ENCODE peak calls at places on chromosomes 6 and 20, in four cellular contexts. Q, Z, U and T are unnamed samples.

GRCh38 chr20:20210943-20211273 is 157.0 kb upstream of the INSM1 start:
- DNase-seq in U (no peak), Q (no peak), Z (no peak), T (no peak)

GRCh38 chr6:31498748-31499147 is 803 bp downstream of the MICB start:
- DNase-seq in U (no peak), Z (no peak), Q (no peak), T (no peak)

GRCh38 chr20:23625236-23625964 is 12.4 kb downstream of the CST3 start:
- DNase-seq in Z (no peak), U (no peak), Q (no peak), T (no peak)

GRCh38 chr20:3318226-3318884 is 79.4 kb upstream of the SLC4A11 start:
- DNase-seq in Z (no peak), Q (no peak), U (no peak), T (no peak)

GRCh38 chr20:45016089-45016641 is 49.9 kb downstream of the STK4 start:
- DNase-seq in U (no peak), Z (no peak), Q (no peak), T (no peak)

GRCh38 chr20:7926767-7927166 is 13.5 kb downstream of the HAO1 start:
- DNase-seq in Z (peak; percentile 23), U (no peak), Q (peak; percentile 44), T (no peak)

GRCh38 chr20:58716476-58717277 is 24.1 kb downstream of the NPEPL1 start:
- DNase-seq in Q (no peak), Z (peak; percentile 53), U (no peak), T (no peak)

GRCh38 chr6:2719053-2719375 is 31.7 kb downstream of the MYLK4 start:
- DNase-seq in U (no peak), Z (no peak), Q (no peak), T (no peak)

GRCh38 chr6:33840064-33840926 is 36.5 kb upstream of the MLN start:
- DNase-seq in U (peak; percentile 51), Z (peak; percentile 96), Q (peak; percentile 95), T (peak; percentile 90)

GRCh38 chr20:11159728-11160127 is 485.9 kb upstream of the JAG1 start:
- DNase-seq in Q (no peak), U (peak; percentile 23), Z (no peak), T (no peak)

GRCh38 chr20:9035129-9035528 is 33.8 kb upstream of the PLCB4 start:
- DNase-seq in Q (peak; percentile 75), Z (no peak), U (no peak), T (no peak)

GRCh38 chr20:9031951-9032350 is 36.9 kb upstream of the PLCB4 start:
- DNase-seq in Q (no peak), Z (no peak), U (no peak), T (no peak)

GRCh38 chr20:9028419-9028818 is 40.5 kb upstream of the PLCB4 start:
- DNase-seq in U (no peak), Z (no peak), Q (no peak), T (no peak)

GRCh38 chr20:9036593-9036992 is 32.3 kb upstream of the PLCB4 start:
- DNase-seq in Z (no peak), U (no peak), Q (no peak), T (no peak)

DNA sequence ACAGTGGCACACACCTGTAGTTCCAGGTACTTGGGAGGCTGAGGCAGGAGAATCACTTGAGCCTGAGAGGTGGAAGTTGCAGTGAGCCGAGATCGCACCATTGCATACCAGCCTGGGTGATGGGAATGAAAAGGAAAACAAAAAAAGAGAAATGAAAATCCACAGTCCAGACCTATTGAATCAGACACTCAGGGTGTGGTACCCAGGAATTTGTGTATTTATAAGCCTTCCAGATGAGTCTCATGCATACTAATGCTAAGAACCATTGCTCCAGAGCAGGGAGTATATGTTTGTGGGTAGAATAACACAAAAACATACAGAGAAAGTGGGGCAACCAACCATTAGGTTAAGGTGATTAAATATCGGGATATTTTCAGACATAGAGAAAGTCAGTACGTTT is 36.1 kb upstream of the PLCB4 start:
- DNase-seq in Q (no peak), Z (no peak), U (no peak), T (no peak)
- TF ChIP-seq POLR2AphosphoS2 in Q (no peak), Z (no peak), U (no peak), T (no peak)

DNA sequence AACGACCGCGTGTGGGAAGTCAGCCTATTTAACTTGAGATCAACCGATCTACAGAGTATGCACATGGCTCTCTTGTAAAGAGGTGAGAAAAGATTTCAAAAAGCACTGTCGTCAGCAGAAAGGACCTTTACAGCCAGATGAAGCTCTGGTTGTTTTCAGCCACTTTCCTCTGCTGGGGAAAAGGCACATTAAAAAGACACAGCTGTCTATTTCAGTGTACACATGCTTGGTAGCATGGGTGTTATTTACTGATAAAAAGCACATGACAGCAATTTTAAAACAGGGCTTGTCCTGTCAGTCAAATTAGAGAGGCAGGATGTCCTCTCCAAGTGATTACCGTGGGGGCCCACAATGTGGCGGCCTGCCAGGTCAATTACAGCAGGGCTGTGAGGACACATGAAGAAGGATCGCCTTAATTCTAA is 188.9 kb downstream of the PRKN start:
- DNase-seq in U (no peak), Z (no peak), Q (no peak), T (peak; percentile 26)
- TF ChIP-seq POLR2AphosphoS2 in U (no peak), Z (no peak), Q (no peak), T (no peak)

GRCh38 chr6:117547688-117548621 is 54.4 kb downstream of the GOPC start:
- DNase-seq in Q (no peak), Z (no peak), U (no peak), T (no peak)
- TF ChIP-seq POLR2AphosphoS2 in Q (no peak), Z (no peak), U (no peak), T (no peak)

GRCh38 chr6:169291639-169292339 is 38.1 kb upstream of the THBS2 start:
- DNase-seq in Z (peak; percentile 89), Q (peak; percentile 62), U (no peak), T (no peak)
- TF ChIP-seq POLR2AphosphoS2 in Z (no peak), Q (no peak), U (no peak), T (no peak)

DNA sequence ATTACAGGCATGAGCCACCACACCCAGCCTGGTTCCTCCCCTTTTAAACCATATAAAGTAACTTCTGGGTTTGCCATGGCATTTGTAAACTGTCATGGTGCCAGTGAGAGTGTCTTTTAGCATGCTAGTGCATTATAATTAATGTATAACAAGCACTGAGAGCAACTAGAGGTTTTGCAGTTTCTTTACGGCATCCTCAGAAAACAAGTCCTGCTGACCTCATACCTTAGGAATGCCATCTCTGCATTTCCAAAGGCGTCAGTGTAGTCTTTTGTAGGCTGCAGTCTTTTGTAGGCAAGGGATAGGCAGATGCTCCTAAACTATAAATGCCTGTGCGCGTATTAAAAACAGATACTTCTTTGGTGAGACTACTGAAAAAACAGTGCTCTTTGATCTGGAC is 75.0 kb upstream of the EZR start:
- DNase-seq in Z (no peak), U (no peak), Q (peak; percentile 91), T (no peak)
- TF ChIP-seq POLR2AphosphoS2 in Z (no peak), U (no peak), Q (no peak), T (no peak)

GRCh38 chr20:9338101-9338500 is 176.3 kb upstream of the LAMP5 start:
- DNase-seq in Q (no peak), U (no peak), Z (no peak), T (no peak)

GRCh38 chr20:9348316-9348715 is 166.1 kb upstream of the LAMP5 start:
- DNase-seq in U (no peak), Z (no peak), Q (no peak), T (no peak)

GRCh38 chr20:9339708-9340107 is 174.7 kb upstream of the LAMP5 start:
- DNase-seq in Z (no peak), Q (no peak), U (no peak), T (no peak)

GRCh38 chr20:9344080-9344920 is 170.1 kb upstream of the LAMP5 start:
- DNase-seq in U (no peak), Z (no peak), Q (no peak), T (no peak)

DNA sequence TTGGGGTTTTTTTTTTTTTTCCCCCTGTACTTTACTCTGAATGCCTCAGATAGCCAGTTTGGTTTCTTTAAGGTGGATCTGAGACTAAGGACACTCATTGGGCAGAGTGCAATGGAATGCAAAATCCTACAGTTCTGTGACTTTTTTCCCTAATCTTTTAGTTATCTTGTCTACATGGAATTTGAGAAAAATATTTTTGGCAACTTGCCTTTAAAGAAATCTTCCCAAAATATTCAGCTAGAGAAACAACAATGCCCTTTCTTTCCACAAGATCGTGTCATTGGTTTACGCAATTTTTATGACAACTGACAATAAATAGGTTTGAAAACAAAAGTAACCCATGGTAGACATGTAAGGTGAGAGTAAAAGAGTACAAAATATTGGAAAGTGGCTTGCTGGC is 171.7 kb upstream of the LAMP5 start:
- DNase-seq in Q (no peak), U (no peak), Z (no peak), T (no peak)
- TF ChIP-seq POLR2AphosphoS2 in Q (no peak), U (no peak), Z (no peak), T (no peak)

GRCh38 chr6:92047886-92048285 is 1371.5 kb downstream of the EPHA7 start:
- DNase-seq in Z (no peak), U (no peak), Q (no peak), T (no peak)
- TF ChIP-seq POLR2AphosphoS2 in Z (no peak), U (no peak), Q (no peak), T (no peak)

GRCh38 chr20:15992564-15992963 is 580.7 kb downstream of the KIF16B start:
- DNase-seq in Z (no peak), Q (no peak), U (no peak), T (no peak)
- TF ChIP-seq POLR2AphosphoS2 in Z (no peak), Q (no peak), U (no peak), T (no peak)

GRCh38 chr6:111429571-111429970 is 53.4 kb downstream of the REV3L start:
- DNase-seq in Q (no peak), U (no peak), Z (no peak), T (no peak)

GRCh38 chr6:111423960-111424846 is 58.8 kb downstream of the REV3L start:
- DNase-seq in Z (no peak), Q (no peak), U (no peak), T (peak; percentile 37)

GRCh38 chr6:111430605-111431378 is 52.2 kb downstream of the REV3L start:
- DNase-seq in Z (no peak), Q (no peak), U (no peak), T (no peak)

GRCh38 chr6:111427341-111428116 is 55.5 kb downstream of the REV3L start:
- DNase-seq in U (peak; percentile 54), Z (peak; percentile 85), Q (peak; percentile 3), T (no peak)

GRCh38 chr6:111428803-111429202 is 54.2 kb downstream of the REV3L start:
- DNase-seq in Z (no peak), Q (peak; percentile 11), U (no peak), T (no peak)
- TF ChIP-seq POLR2AphosphoS2 in Z (no peak), Q (no peak), U (no peak), T (no peak)